ENCODE peak calls at places on chromosomes 5 and 9, in five cellular contexts. B is AG09319, H is GM06990, D is epithelial cell of esophagus, F is neural progenitor cell. U is an unnamed sample.

GRCh38 chr5:76084496-76085285 is 1.5 kb downstream of the SV2C start:
- DNase-seq in B (no peak), H (peak), D (no peak), F (peak), U (no peak)

GRCh38 chr5:124341066-124341943 is 405.1 kb downstream of the ZNF608 start:
- DNase-seq in B (no peak), H (no peak), D (no peak), F (no peak), U (no peak)

GRCh38 chr5:151417712-151418111 is 29.7 kb upstream of the SLC36A1 start:
- DNase-seq in B (no peak), H (no peak), D (no peak), F (no peak), U (no peak)

GRCh38 chr9:110027624-110028023 is 180.3 kb downstream of the C9orf152 start:
- DNase-seq in B (no peak), H (no peak), D (no peak), F (peak), U (no peak)

GRCh38 chr9:109269839-109270238 is 51.0 kb downstream of the EPB41L4B start:
- DNase-seq in B (no peak), H (no peak), D (no peak), F (no peak), U (no peak)

GRCh38 chr9:95854386-95855015 is 21.0 kb upstream of the ERCC6L2 start:
- DNase-seq in B (no peak), H (no peak), D (peak), F (no peak), U (no peak)

GRCh38 chr5:151298063-151298462 is 5.5 kb downstream of the SLC36A3 start:
- DNase-seq in B (peak), H (no peak), D (peak), F (peak), U (no peak)

GRCh38 chr5:123659006-123659405 is 147.0 kb downstream of the CSNK1G3 start:
- DNase-seq in B (no peak), H (no peak), D (no peak), F (no peak), U (no peak)

GRCh38 chr9:130914417-130915095 is 17.9 kb upstream of the QRFP start:
- DNase-seq in B (no peak), H (no peak), D (no peak), F (no peak), U (no peak)

GRCh38 chr9:4415281-4415680 is 75.0 kb upstream of the SLC1A1 start:
- DNase-seq in B (no peak), H (no peak), D (no peak), F (no peak), U (no peak)

GRCh38 chr9:97397220-97397619 is 14.7 kb upstream of the TDRD7 start:
- DNase-seq in B (no peak), H (no peak), D (no peak), F (no peak), U (no peak)

GRCh38 chr9:124220551-124221451 is 36.9 kb upstream of the NEK6 start:
- DNase-seq in B (no peak), H (no peak), D (peak), F (no peak), U (no peak)

GRCh38 chr5:96963267-96963666 is 27.4 kb downstream of the LNPEP start:
- DNase-seq in B (no peak), H (peak), D (peak), F (no peak), U (no peak)

GRCh38 chr5:112338681-112339337 is 80.3 kb downstream of the EPB41L4A start:
- DNase-seq in B (no peak), H (no peak), D (peak), F (no peak), U (no peak)

GRCh38 chr5:95780597-95780996 is 41.9 kb downstream of the GLRX start:
- DNase-seq in B (no peak), H (no peak), D (no peak), F (no peak), U (no peak)

GRCh38 chr5:100856462-100856861 is 46.6 kb downstream of the ST8SIA4 start:
- DNase-seq in B (no peak), H (peak), D (no peak), F (no peak), U (no peak)

GRCh38 chr5:79561525-79561893 is 47.6 kb upstream of the HOMER1 start:
- DNase-seq in B (no peak), H (no peak), D (no peak), F (no peak), U (no peak)

GRCh38 chr5:95962785-95963184 is 1.1 kb upstream of the ELL2 start:
- DNase-seq in B (no peak), H (no peak), D (peak), F (peak), U (no peak)

GRCh38 chr9:137064027-137064879 is 6.1 kb downstream of the SAPCD2 start:
- DNase-seq in B (no peak), H (peak), D (peak), F (peak), U (no peak)

GRCh38 chr5:74934949-74935751 is 69.0 kb upstream of the FAM169A start:
- DNase-seq in B (peak), H (no peak), D (peak), F (peak), U (no peak)
- TF ChIP-seq CTCF in B (peak), H (peak), D (peak), F (peak), U (no peak)

DNA sequence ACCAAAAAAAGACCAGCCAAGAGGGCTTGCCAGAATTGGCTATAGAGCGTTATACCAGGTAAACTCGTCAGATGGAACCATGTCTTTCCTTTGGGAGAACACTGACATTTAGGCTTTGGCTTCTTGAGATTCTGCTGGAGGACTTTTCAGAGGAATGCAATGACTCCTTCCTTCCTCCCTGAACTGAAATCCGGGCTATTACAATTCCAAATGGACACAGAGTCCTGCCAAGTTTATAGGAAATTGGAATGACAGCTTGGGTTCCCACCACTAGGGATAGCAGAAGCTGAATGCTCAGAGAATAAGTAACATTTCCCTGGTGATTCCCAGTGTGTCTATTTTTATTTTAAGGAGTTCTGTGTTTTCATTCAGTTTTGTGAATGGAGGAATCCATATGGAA is 143.0 kb downstream of the FGF1 start:
- DNase-seq in B (no peak), H (no peak), D (no peak), F (no peak), U (no peak)
- TF ChIP-seq CTCF in B (no peak), H (no peak), D (no peak), F (no peak), U (no peak)

DNA sequence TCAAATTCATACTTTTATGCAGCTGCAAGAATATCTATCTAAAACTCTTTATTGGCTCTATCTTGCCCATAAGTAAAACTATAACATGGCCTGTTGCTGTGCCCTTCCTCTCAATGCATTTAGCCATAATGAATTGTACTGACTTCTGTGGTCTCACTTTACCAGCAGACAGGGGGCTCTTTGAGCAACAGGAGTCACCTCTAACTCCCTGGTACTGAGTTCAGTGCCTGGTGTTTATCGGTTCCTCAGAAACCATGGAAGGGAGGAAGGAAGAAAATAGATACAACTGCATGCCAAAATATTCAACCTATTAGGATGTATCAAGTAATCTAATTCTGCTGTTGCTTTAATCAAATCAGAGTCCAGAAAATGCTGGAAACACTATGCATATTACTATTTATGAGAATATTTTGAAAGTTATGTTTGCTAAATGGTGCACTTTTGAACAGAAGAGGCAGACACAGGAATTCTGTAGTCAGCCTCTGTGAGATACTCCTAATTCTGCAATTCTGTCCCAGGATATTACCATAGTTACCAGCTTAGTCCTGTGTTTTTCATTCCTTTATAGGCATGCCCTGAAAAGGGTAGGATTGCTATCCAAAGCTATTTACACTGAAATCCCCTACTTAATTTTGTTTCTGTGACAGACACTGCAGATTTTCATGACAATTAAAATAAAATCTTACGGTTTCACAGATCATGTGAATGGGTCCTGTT is 89.8 kb downstream of the CD180 start:
- DNase-seq in B (no peak), H (no peak), D (no peak), F (no peak), U (no peak)
- TF ChIP-seq CTCF in B (no peak), H (no peak), D (no peak), F (no peak), U (no peak)

DNA sequence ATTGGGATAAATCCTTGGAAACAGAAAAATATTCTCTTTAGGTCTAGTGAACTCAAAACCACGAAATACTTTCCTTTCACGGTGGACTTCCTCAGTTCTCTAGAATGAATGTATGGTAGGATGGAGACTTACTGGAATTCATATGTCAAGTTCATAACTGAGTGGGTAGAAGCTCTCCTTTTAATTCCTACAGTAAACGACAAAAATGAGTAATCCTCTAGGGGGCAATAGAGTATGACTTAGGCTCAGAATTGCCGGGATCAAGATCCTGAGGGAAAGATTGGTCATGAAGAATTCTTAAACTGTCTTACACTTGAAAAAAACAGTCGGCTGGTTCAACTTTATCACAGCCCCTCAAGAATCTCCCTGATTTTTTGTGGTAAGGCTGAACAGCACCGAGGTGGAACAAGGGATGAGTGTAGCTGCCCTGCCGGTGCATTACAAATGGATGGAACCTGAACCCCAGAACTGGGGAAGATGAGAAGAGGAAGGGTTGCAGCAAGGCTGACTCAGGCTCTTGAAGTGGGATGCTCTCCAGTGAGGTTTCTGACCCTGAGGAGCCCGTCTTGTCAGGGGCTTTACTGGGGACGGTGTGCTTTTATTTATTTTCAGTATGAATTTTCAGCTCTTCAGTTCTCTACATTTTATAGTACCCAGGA is 14.0 kb upstream of the LOX start:
- DNase-seq in B (no peak), H (no peak), D (peak), F (peak), U (no peak)
- TF ChIP-seq CTCF in B (peak), H (peak), D (peak), F (peak), U (no peak)

DNA sequence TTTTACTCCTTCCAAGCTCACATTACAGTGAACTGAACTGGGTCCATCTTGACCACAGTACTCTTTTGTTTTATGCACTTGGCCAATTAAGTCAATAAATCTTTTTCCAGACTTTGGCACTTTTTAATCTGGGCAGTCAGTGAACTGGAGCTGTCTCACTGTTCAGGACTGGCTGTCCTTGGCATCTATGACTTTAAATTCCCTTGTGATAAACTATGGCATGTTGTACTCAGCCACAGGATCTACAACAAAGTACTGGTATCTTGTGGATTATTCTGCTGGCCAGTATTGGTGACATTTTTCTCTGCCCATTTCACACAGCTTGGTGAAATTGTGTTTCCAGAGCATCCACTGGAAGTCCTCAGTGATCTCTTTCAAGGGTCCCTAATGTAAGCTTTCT is 1144.8 kb upstream of the SEMA6A start:
- DNase-seq in B (no peak), H (no peak), D (no peak), F (no peak), U (no peak)
- TF ChIP-seq CTCF in B (no peak), H (no peak), D (no peak), F (no peak), U (no peak)

GRCh38 chr9:94160594-94161501 is 76.6 kb downstream of the PTPDC1 start:
- DNase-seq in B (no peak), H (no peak), D (peak), F (no peak), U (no peak)
- TF ChIP-seq CTCF in B (no peak), H (peak), D (no peak), F (peak), U (no peak)

GRCh38 chr9:37408933-37409710 is 13.4 kb upstream of the GRHPR start:
- DNase-seq in B (no peak), H (peak), D (no peak), F (no peak), U (no peak)
- TF ChIP-seq CTCF in B (no peak), H (no peak), D (no peak), F (no peak), U (no peak)

GRCh38 chr5:62720036-62720441 is 141.4 kb downstream of the LRRC70 start:
- DNase-seq in B (no peak), H (peak), D (peak), F (peak), U (no peak)
- TF ChIP-seq CTCF in B (no peak), H (peak), D (peak), F (peak), U (no peak)

GRCh38 chr5:141245250-141245717 is at the start of gene PCDHB15:
- DNase-seq in B (no peak), H (no peak), D (no peak), F (peak), U (no peak)
- TF ChIP-seq CTCF in B (no peak), H (peak), D (no peak), F (peak), U (no peak)

DNA sequence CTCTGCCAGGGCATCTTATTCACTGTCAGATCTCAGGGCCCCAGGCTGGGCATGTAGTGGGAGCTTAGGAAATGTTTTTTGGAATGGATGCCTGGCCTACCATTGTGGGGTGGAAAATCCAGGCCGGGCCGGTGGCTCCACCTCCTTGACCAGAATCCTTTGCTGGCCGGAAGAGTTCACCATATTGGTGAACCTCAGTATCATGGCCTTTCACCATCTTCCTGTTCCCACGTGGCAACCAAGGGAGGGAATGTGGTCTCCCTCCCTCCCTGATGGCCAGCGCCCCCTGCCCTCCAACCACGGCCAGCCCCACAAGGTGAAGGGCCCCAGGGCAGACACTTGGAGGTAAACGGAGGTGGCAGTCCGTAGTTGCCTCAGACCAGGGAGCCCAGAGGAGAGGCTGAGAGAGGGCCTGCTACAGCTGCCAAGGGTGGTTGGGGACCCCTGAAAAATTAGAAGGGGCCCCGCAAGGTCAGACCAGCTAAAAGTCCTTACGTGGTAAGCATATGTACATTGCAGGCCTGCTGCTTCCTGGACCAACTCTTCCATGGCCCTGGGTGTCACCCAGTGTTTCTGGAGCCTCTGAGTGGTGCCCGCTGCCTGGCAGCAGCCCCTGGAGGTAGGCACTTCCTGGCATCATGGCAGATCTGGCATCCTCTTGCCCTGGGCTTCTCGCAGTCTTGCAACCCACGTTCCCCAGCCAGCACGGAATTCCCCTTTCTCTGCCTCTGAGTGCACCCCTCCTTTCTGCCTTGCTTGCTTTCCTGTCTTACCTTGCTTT is 153.4 kb downstream of the RGS3 start:
- DNase-seq in B (no peak), H (no peak), D (no peak), F (no peak), U (no peak)
- TF ChIP-seq CTCF in B (no peak), H (no peak), D (no peak), F (no peak), U (no peak)

U was measured in coronary artery.